ENCODE peak calls at places on chromosome 19, in five cellular contexts. S is thoracic aorta; A is ACHN; W is bronchial epithelial cell; B is stimulated activated CD4-positive, alpha-beta T cell treated with anti-CD3 and anti-CD28 coated beads, TNF-alpha, amount 100 ng/mL, for 4 hours. P is an unnamed sample.

GRCh38 chr19:50319156-50319555 is 10.0 kb downstream of the KCNC3 start:
- DNase-seq in B (no peak), W (no peak), A (no peak), S (no peak), P (no peak)

GRCh38 chr19:40424637-40425449 is 949 bp downstream of the SERTAD1 start:
- DNase-seq in A (peak), S (no peak), B (no peak), W (no peak), P (no peak)

GRCh38 chr19:58001895-58002369 is 688 bp downstream of the ZNF606 start:
- DNase-seq in S (no peak), A (no peak), B (no peak), W (no peak), P (no peak)

GRCh38 chr19:10977773-10978155 is 16.9 kb downstream of the SMARCA4 start:
- DNase-seq in A (no peak), W (no peak), B (no peak), S (no peak), P (no peak)

GRCh38 chr19:48837081-48837524 is 812 bp upstream of the HSD17B14 start:
- DNase-seq in S (peak), A (peak), B (peak), W (peak), P (peak)

GRCh38 chr19:36605839-36606478 is 846 bp downstream of the ZNF382 start:
- DNase-seq in B (no peak), A (no peak), S (no peak), W (no peak), P (no peak)

GRCh38 chr19:4310247-4311121 is 6.1 kb downstream of the FSD1 start:
- DNase-seq in W (no peak), A (no peak), B (no peak), S (no peak), P (no peak)

GRCh38 chr19:29012457-29012856 is 200.5 kb downstream of the UQCRFS1 start:
- DNase-seq in B (no peak), W (no peak), S (no peak), A (no peak), P (no peak)

GRCh38 chr19:56839665-56840451 is 668 bp downstream of the PEG3 start:
- DNase-seq in B (no peak), S (peak), A (no peak), W (peak), P (no peak)

GRCh38 chr19:925087-925911 is 536 bp upstream of the ARID3A start:
- DNase-seq in W (peak), B (no peak), S (no peak), A (peak), P (peak)

GRCh38 chr19:38975214-38975860 is at the start of gene FBXO17:
- DNase-seq in W (peak), B (no peak), S (no peak), A (peak), P (no peak)

GRCh38 chr19:10625003-10625761 is at the start of gene SLC44A2:
- DNase-seq in B (no peak), S (no peak), W (peak), A (peak), P (no peak)

GRCh38 chr19:50909240-50910070 is 1.7 kb downstream of the KLK4 start:
- DNase-seq in W (peak), A (peak), S (no peak), B (peak), P (peak)

P was measured in SHP77 treated with DMSO at 0.1 percent for 48 hours.